ENCODE peak calls at places on chromosomes 13 and 19, in six cellular contexts. One of them, this sample, is unnamed.

GRCh38 chr13:104949840-104950805 is 1585.3 kb downstream of the EFNB2 start:
- DNase-seq in HepG2: no peak
- DNase-seq in heart left ventricle: no peak
- DNase-seq in neuronal stem cell: no peak
- DNase-seq in thoracic aorta: no peak
- DNase-seq in cardiac muscle cell: peak; percentile 23
- DNase-seq in this sample: no peak

GRCh38 chr13:41008349-41008980 is 10.7 kb downstream of the ELF1 start:
- DNase-seq in HepG2: peak; percentile 93
- DNase-seq in heart left ventricle: no peak
- DNase-seq in neuronal stem cell: no peak
- DNase-seq in thoracic aorta: no peak
- DNase-seq in cardiac muscle cell: peak; percentile 74
- DNase-seq in this sample: no peak

GRCh38 chr13:102854675-102855074 is 8.8 kb downstream of the ERCC5 start:
- DNase-seq in HepG2: no peak
- DNase-seq in heart left ventricle: no peak
- DNase-seq in neuronal stem cell: no peak
- DNase-seq in thoracic aorta: no peak
- DNase-seq in cardiac muscle cell: no peak
- DNase-seq in this sample: peak; percentile 19

GRCh38 chr13:33258437-33259193 is 26.9 kb downstream of the STARD13 start:
- DNase-seq in HepG2: peak; percentile 82
- DNase-seq in heart left ventricle: no peak
- DNase-seq in neuronal stem cell: no peak
- DNase-seq in thoracic aorta: no peak
- DNase-seq in cardiac muscle cell: peak; percentile 83
- DNase-seq in this sample: no peak

GRCh38 chr13:109844396-109844795 is 58.0 kb upstream of the IRS2 start:
- DNase-seq in HepG2: no peak
- DNase-seq in heart left ventricle: no peak
- DNase-seq in neuronal stem cell: no peak
- DNase-seq in thoracic aorta: no peak
- DNase-seq in cardiac muscle cell: no peak
- DNase-seq in this sample: no peak

GRCh38 chr19:47637550-47637949 is 28.6 kb downstream of the BICRA start:
- DNase-seq in HepG2: no peak
- DNase-seq in heart left ventricle: no peak
- DNase-seq in neuronal stem cell: no peak
- DNase-seq in thoracic aorta: no peak
- DNase-seq in cardiac muscle cell: peak; percentile 94
- DNase-seq in this sample: no peak

GRCh38 chr13:95708390-95708774 is 31.4 kb downstream of the DNAJC3 start:
- DNase-seq in HepG2: no peak
- DNase-seq in heart left ventricle: no peak
- DNase-seq in neuronal stem cell: no peak
- DNase-seq in thoracic aorta: no peak
- DNase-seq in cardiac muscle cell: no peak
- DNase-seq in this sample: no peak

GRCh38 chr19:17121736-17122293 is 46.2 kb downstream of the MYO9B start:
- DNase-seq in HepG2: no peak
- DNase-seq in heart left ventricle: no peak
- DNase-seq in neuronal stem cell: no peak
- DNase-seq in thoracic aorta: peak; percentile 28
- DNase-seq in cardiac muscle cell: peak; percentile 93
- DNase-seq in this sample: no peak

GRCh38 chr13:25462301-25463125 is 90.7 kb downstream of the ATP8A2 start:
- DNase-seq in HepG2: no peak
- DNase-seq in heart left ventricle: no peak
- DNase-seq in neuronal stem cell: no peak
- DNase-seq in thoracic aorta: no peak
- DNase-seq in cardiac muscle cell: no peak
- DNase-seq in this sample: no peak

GRCh38 chr13:57631607-57632275 is at the start of gene PCDH17:
- DNase-seq in HepG2: no peak
- DNase-seq in heart left ventricle: peak; percentile 57
- DNase-seq in neuronal stem cell: peak; percentile 54
- DNase-seq in thoracic aorta: no peak
- DNase-seq in cardiac muscle cell: peak; percentile 51
- DNase-seq in this sample: no peak

GRCh38 chr19:56933014-56933705 is 92.6 kb upstream of the PEG3 start:
- DNase-seq in HepG2: no peak
- DNase-seq in heart left ventricle: no peak
- DNase-seq in neuronal stem cell: no peak
- DNase-seq in thoracic aorta: no peak
- DNase-seq in cardiac muscle cell: no peak
- DNase-seq in this sample: no peak

GRCh38 chr13:24161010-24161775 is 673 bp downstream of the SPATA13 start:
- DNase-seq in HepG2: peak; percentile 55
- DNase-seq in heart left ventricle: peak; percentile 21
- DNase-seq in neuronal stem cell: no peak
- DNase-seq in thoracic aorta: no peak
- DNase-seq in cardiac muscle cell: no peak
- DNase-seq in this sample: peak; percentile 49

GRCh38 chr13:76293346-76293745 is 592.9 kb downstream of the KCTD12 start:
- DNase-seq in HepG2: no peak
- DNase-seq in heart left ventricle: no peak
- DNase-seq in neuronal stem cell: no peak
- DNase-seq in thoracic aorta: no peak
- DNase-seq in cardiac muscle cell: peak; percentile 81
- DNase-seq in this sample: no peak

GRCh38 chr19:52230685-52231084 is 38.7 kb upstream of the ZNF766 start:
- DNase-seq in HepG2: no peak
- DNase-seq in heart left ventricle: no peak
- DNase-seq in neuronal stem cell: no peak
- DNase-seq in thoracic aorta: no peak
- DNase-seq in cardiac muscle cell: no peak
- DNase-seq in this sample: no peak

GRCh38 chr19:36093146-36093662 is 17.7 kb upstream of the OVOL3 start:
- DNase-seq in HepG2: no peak
- DNase-seq in heart left ventricle: no peak
- DNase-seq in neuronal stem cell: no peak
- DNase-seq in thoracic aorta: no peak
- DNase-seq in cardiac muscle cell: no peak
- DNase-seq in this sample: no peak
- H3K36me3 ChIP-seq in HepG2: peaks cover 16% of the 10 kb centered on the region
- H3K36me3 ChIP-seq in heart left ventricle: no peaks in the 10 kb centered on the region
- H3K36me3 ChIP-seq in neuronal stem cell: peaks cover 47% of the 10 kb centered on the region
- H3K36me3 ChIP-seq in thoracic aorta: no peaks in the 10 kb centered on the region
- H3K36me3 ChIP-seq in cardiac muscle cell: no peaks in the 10 kb centered on the region
- H3K36me3 ChIP-seq in this sample: peaks cover 95% of the 10 kb centered on the region

DNA sequence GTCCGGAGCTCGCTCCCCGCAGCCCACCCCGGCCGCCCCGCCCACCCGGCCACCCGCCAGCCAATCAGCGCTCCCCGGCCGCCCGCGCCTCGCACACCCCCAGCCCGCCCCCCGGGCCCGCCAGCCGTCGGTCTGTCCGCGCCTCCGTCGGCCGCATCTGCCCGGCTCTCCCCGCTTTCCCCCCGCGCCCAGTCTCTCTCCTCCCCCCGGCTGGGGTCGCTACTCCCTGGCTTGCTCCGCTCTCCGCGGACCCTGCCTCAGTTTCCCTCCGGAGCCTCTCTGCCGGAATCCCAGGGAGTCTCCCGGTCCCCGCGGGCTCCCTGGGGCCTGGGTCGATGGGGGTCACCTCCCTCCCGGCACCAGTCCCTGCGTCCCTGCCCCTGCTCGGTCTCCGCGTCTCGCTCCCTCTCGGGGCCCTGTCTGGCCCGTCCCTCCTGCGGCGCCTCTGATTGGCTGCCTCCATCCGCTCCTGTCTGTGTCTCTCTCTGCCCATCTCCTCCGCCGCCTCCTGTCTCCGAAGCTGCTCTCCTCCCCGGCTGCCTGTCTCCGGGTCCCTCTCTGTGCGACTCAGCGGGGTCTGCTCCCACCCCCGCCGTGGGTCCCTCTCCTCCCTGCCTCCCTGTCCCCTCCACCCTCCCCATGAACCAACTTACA is 485 bp downstream of the IL11 start:
- DNase-seq in HepG2: no peak
- DNase-seq in heart left ventricle: no peak
- DNase-seq in neuronal stem cell: peak; percentile 63
- DNase-seq in thoracic aorta: no peak
- DNase-seq in cardiac muscle cell: peak; percentile 53
- DNase-seq in this sample: no peak
- H3K27me3 ChIP-seq in HepG2: peaks cover 7% of the 10 kb centered on the region
- H3K27me3 ChIP-seq in heart left ventricle: peaks cover 54% of the 10 kb centered on the region
- H3K27me3 ChIP-seq in neuronal stem cell: peaks cover 38% of the 10 kb centered on the region
- H3K27me3 ChIP-seq in thoracic aorta: peaks cover 13% of the 10 kb centered on the region
- H3K27me3 ChIP-seq in cardiac muscle cell: peaks cover 50% of the 10 kb centered on the region
- H3K27me3 ChIP-seq in this sample: no peaks in the 10 kb centered on the region

GRCh38 chr13:45242524-45242923 is 41.7 kb upstream of the KCTD4 start:
- DNase-seq in HepG2: no peak
- DNase-seq in heart left ventricle: no peak
- DNase-seq in neuronal stem cell: no peak
- DNase-seq in thoracic aorta: no peak
- DNase-seq in cardiac muscle cell: no peak
- DNase-seq in this sample: no peak

GRCh38 chr13:45238945-45239795 is 38.3 kb upstream of the KCTD4 start:
- DNase-seq in HepG2: no peak
- DNase-seq in heart left ventricle: no peak
- DNase-seq in neuronal stem cell: no peak
- DNase-seq in thoracic aorta: no peak
- DNase-seq in cardiac muscle cell: peak; percentile 39
- DNase-seq in this sample: no peak

GRCh38 chr13:45243072-45243471 is 42.2 kb upstream of the KCTD4 start:
- DNase-seq in HepG2: no peak
- DNase-seq in heart left ventricle: no peak
- DNase-seq in neuronal stem cell: no peak
- DNase-seq in thoracic aorta: no peak
- DNase-seq in cardiac muscle cell: no peak
- DNase-seq in this sample: no peak

GRCh38 chr13:45242070-45242469 is 41.2 kb upstream of the KCTD4 start:
- DNase-seq in HepG2: no peak
- DNase-seq in heart left ventricle: no peak
- DNase-seq in neuronal stem cell: no peak
- DNase-seq in thoracic aorta: no peak
- DNase-seq in cardiac muscle cell: peak; percentile 64
- DNase-seq in this sample: no peak
- H3K36me3 ChIP-seq in HepG2: no peaks in the 10 kb centered on the region
- H3K36me3 ChIP-seq in heart left ventricle: no peaks in the 10 kb centered on the region
- H3K36me3 ChIP-seq in neuronal stem cell: no peaks in the 10 kb centered on the region
- H3K36me3 ChIP-seq in thoracic aorta: no peaks in the 10 kb centered on the region
- H3K36me3 ChIP-seq in cardiac muscle cell: no peaks in the 10 kb centered on the region
- H3K36me3 ChIP-seq in this sample: no peaks in the 10 kb centered on the region

GRCh38 chr19:4138445-4138844 is 14.5 kb upstream of the MAP2K2 start:
- DNase-seq in HepG2: no peak
- DNase-seq in heart left ventricle: no peak
- DNase-seq in neuronal stem cell: no peak
- DNase-seq in thoracic aorta: no peak
- DNase-seq in cardiac muscle cell: no peak
- DNase-seq in this sample: no peak
- H3K27me3 ChIP-seq in HepG2: no peaks in the 10 kb centered on the region
- H3K27me3 ChIP-seq in heart left ventricle: no peaks in the 10 kb centered on the region
- H3K27me3 ChIP-seq in neuronal stem cell: no peaks in the 10 kb centered on the region
- H3K27me3 ChIP-seq in thoracic aorta: no peaks in the 10 kb centered on the region
- H3K27me3 ChIP-seq in cardiac muscle cell: no peaks in the 10 kb centered on the region
- H3K27me3 ChIP-seq in this sample: no peaks in the 10 kb centered on the region

GRCh38 chr19:3656747-3657394 is 30.3 kb upstream of the CACTIN start:
- DNase-seq in HepG2: no peak
- DNase-seq in heart left ventricle: no peak
- DNase-seq in neuronal stem cell: no peak
- DNase-seq in thoracic aorta: no peak
- DNase-seq in cardiac muscle cell: no peak
- DNase-seq in this sample: no peak

GRCh38 chr19:3656073-3656746 is 29.6 kb upstream of the CACTIN start:
- DNase-seq in HepG2: no peak
- DNase-seq in heart left ventricle: no peak
- DNase-seq in neuronal stem cell: no peak
- DNase-seq in thoracic aorta: no peak
- DNase-seq in cardiac muscle cell: peak; percentile 14
- DNase-seq in this sample: no peak

GRCh38 chr19:3658823-3659745 is 32.5 kb upstream of the CACTIN start:
- DNase-seq in HepG2: no peak
- DNase-seq in heart left ventricle: no peak
- DNase-seq in neuronal stem cell: no peak
- DNase-seq in thoracic aorta: no peak
- DNase-seq in cardiac muscle cell: no peak
- DNase-seq in this sample: no peak

GRCh38 chr19:3658004-3658822 is 31.6 kb upstream of the CACTIN start:
- DNase-seq in HepG2: no peak
- DNase-seq in heart left ventricle: no peak
- DNase-seq in neuronal stem cell: no peak
- DNase-seq in thoracic aorta: no peak
- DNase-seq in cardiac muscle cell: no peak
- DNase-seq in this sample: no peak

GRCh38 chr19:3657395-3657769 is 30.8 kb upstream of the CACTIN start:
- DNase-seq in HepG2: no peak
- DNase-seq in heart left ventricle: no peak
- DNase-seq in neuronal stem cell: no peak
- DNase-seq in thoracic aorta: no peak
- DNase-seq in cardiac muscle cell: no peak
- DNase-seq in this sample: no peak
- H3K36me3 ChIP-seq in HepG2: peaks cover 1% of the 10 kb centered on the region
- H3K36me3 ChIP-seq in heart left ventricle: no peaks in the 10 kb centered on the region
- H3K36me3 ChIP-seq in neuronal stem cell: peaks cover 49% of the 10 kb centered on the region
- H3K36me3 ChIP-seq in thoracic aorta: peaks cover 78% of the 10 kb centered on the region
- H3K36me3 ChIP-seq in cardiac muscle cell: peaks cover 13% of the 10 kb centered on the region
- H3K36me3 ChIP-seq in this sample: peaks cover 80% of the 10 kb centered on the region

GRCh38 chr19:38532939-38533338 is 84.8 kb downstream of the MAP4K1 start:
- DNase-seq in HepG2: no peak
- DNase-seq in heart left ventricle: no peak
- DNase-seq in neuronal stem cell: no peak
- DNase-seq in thoracic aorta: no peak
- DNase-seq in cardiac muscle cell: no peak
- DNase-seq in this sample: no peak

GRCh38 chr19:38537071-38537847 is 80.5 kb downstream of the MAP4K1 start:
- DNase-seq in HepG2: no peak
- DNase-seq in heart left ventricle: no peak
- DNase-seq in neuronal stem cell: no peak
- DNase-seq in thoracic aorta: no peak
- DNase-seq in cardiac muscle cell: no peak
- DNase-seq in this sample: no peak

GRCh38 chr19:38534574-38534973 is 83.2 kb downstream of the MAP4K1 start:
- DNase-seq in HepG2: no peak
- DNase-seq in heart left ventricle: no peak
- DNase-seq in neuronal stem cell: no peak
- DNase-seq in thoracic aorta: no peak
- DNase-seq in cardiac muscle cell: no peak
- DNase-seq in this sample: no peak

GRCh38 chr19:38538386-38538785 is 79.4 kb downstream of the MAP4K1 start:
- DNase-seq in HepG2: no peak
- DNase-seq in heart left ventricle: no peak
- DNase-seq in neuronal stem cell: no peak
- DNase-seq in thoracic aorta: no peak
- DNase-seq in cardiac muscle cell: no peak
- DNase-seq in this sample: no peak

DNA sequence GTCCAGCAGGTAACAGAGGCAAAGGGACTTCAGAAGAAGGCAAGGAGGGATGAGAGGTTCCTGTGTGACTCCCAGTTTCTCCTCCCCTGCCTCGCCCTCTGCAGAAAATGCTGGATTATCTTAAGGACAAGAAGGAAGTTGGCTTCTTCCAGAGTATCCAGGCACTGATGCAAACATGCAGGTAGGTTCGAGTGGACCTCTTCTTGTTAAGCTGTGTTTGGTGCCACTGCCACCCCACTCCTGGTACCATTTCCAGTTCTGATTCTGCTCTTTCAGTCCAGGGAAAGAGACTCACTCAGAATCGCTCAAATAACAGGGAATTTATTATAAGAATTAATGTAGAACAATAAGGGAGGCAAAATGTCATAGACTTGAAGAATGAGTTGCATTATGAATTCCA is 82.5 kb downstream of the MAP4K1 start:
- DNase-seq in HepG2: no peak
- DNase-seq in heart left ventricle: no peak
- DNase-seq in neuronal stem cell: no peak
- DNase-seq in thoracic aorta: no peak
- DNase-seq in cardiac muscle cell: no peak
- DNase-seq in this sample: no peak
- H3K27me3 ChIP-seq in HepG2: no peaks in the 10 kb centered on the region
- H3K27me3 ChIP-seq in heart left ventricle: no peaks in the 10 kb centered on the region
- H3K27me3 ChIP-seq in neuronal stem cell: no peaks in the 10 kb centered on the region
- H3K27me3 ChIP-seq in thoracic aorta: no peaks in the 10 kb centered on the region
- H3K27me3 ChIP-seq in cardiac muscle cell: no peaks in the 10 kb centered on the region
- H3K27me3 ChIP-seq in this sample: no peaks in the 10 kb centered on the region